ENCODE peak calls at places on chromosome 5, in six cellular contexts. M is choroid plexus epithelial cell, J is fibroblast of pulmonary artery, P is psoas muscle, N is BJ, Q is fibroblast of the aortic adventitia. X is an unnamed sample.

GRCh38 chr5:150945947-150946346 is 41.2 kb upstream of the ZNF300 start:
- DNase-seq in N (no peak), Q (peak), P (no peak), M (peak), J (peak), X (no peak)

GRCh38 chr5:167916706-167917105 is 374.7 kb upstream of the WWC1 start:
- DNase-seq in P (no peak), J (peak), N (no peak), Q (no peak), M (peak), X (no peak)

GRCh38 chr5:169702726-169703481 is 65.8 kb downstream of the DOCK2 start:
- DNase-seq in N (no peak), P (no peak), J (no peak), Q (peak), M (peak), X (peak)

GRCh38 chr5:35285011-35285410 is 54.7 kb upstream of the PRLR start:
- DNase-seq in Q (no peak), N (peak), M (peak), J (peak), P (no peak), X (no peak)

GRCh38 chr5:106292654-106293053 is 1378.1 kb downstream of the EFNA5 start:
- DNase-seq in Q (peak), J (no peak), N (no peak), P (no peak), M (peak), X (no peak)

GRCh38 chr5:171955761-171956160 is 50.7 kb downstream of the FBXW11 start:
- DNase-seq in P (no peak), M (no peak), J (no peak), N (no peak), Q (no peak), X (no peak)

GRCh38 chr5:53109436-53110127 is at the start of gene MOCS2:
- DNase-seq in Q (peak), P (peak), J (peak), N (peak), M (peak), X (peak)

GRCh38 chr5:134007581-134008256 is 2.9 kb upstream of the VDAC1 start:
- DNase-seq in J (no peak), M (peak), P (no peak), Q (no peak), N (no peak), X (no peak)

GRCh38 chr5:2534970-2535369 is 216.5 kb downstream of the IRX2 start:
- DNase-seq in Q (no peak), N (no peak), M (no peak), J (no peak), P (no peak), X (no peak)

GRCh38 chr5:176553260-176554085 is 4.3 kb downstream of the CDHR2 start:
- DNase-seq in N (no peak), P (no peak), Q (no peak), M (no peak), J (no peak), X (no peak)

GRCh38 chr5:158922816-158923215 is 176.9 kb downstream of the EBF1 start:
- DNase-seq in P (no peak), N (no peak), J (no peak), Q (no peak), M (no peak), X (no peak)

GRCh38 chr5:51882647-51883046 is 499.4 kb downstream of the ISL1 start:
- DNase-seq in J (no peak), Q (no peak), M (no peak), P (no peak), N (no peak), X (no peak)

GRCh38 chr5:142432961-142433360 is 108.1 kb upstream of the SPRY4 start:
- DNase-seq in Q (no peak), P (no peak), J (no peak), N (no peak), M (no peak), X (no peak)

GRCh38 chr5:27020965-27021364 is 17.4 kb downstream of the CDH9 start:
- DNase-seq in J (peak), M (peak), P (no peak), N (no peak), Q (peak), X (no peak)

GRCh38 chr5:43646997-43647396 is 44.0 kb downstream of the NNT start:
- DNase-seq in Q (peak), P (no peak), M (peak), J (peak), N (no peak), X (no peak)
- TF ChIP-seq CTCF in Q (peak), P (no peak), M (no peak), J (peak), N (peak), X (peak)

GRCh38 chr5:160397492-160397891 is 2.4 kb downstream of the FAM200C start:
- DNase-seq in N (no peak), J (no peak), M (no peak), P (no peak), Q (no peak), X (no peak)

GRCh38 chr5:160399402-160400353 is at the start of gene FAM200C:
- DNase-seq in M (peak), Q (peak), N (peak), J (peak), P (peak), X (peak)

GRCh38 chr5:160395111-160395510 is 4.7 kb downstream of the FAM200C start:
- DNase-seq in J (no peak), Q (no peak), M (no peak), P (no peak), N (no peak), X (no peak)

DNA sequence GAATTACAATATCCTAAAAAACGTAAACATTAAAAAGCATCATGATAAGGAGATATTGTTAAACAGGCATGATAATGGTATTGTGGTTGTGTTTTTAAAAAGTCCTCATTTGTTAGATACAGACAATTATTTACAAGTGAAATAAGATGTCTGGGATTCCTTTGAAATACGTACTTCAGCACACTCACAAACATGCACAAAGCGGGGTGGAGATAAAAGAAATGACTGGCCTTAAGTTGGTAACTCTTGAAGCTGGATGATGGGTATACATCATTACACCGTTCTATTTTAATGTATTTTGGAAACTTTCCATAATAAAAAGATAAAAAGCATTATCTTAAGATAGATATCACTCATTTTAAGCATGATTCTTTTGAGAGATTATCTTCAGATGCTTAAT is 1.0 kb downstream of the FAM200C start:
- DNase-seq in N (no peak), M (peak), Q (peak), J (peak), P (no peak), X (no peak)
- H3K4me3 ChIP-seq in N (peak), M (peak), Q (peak), J (peak), P (peak), X (no peak)

DNA sequence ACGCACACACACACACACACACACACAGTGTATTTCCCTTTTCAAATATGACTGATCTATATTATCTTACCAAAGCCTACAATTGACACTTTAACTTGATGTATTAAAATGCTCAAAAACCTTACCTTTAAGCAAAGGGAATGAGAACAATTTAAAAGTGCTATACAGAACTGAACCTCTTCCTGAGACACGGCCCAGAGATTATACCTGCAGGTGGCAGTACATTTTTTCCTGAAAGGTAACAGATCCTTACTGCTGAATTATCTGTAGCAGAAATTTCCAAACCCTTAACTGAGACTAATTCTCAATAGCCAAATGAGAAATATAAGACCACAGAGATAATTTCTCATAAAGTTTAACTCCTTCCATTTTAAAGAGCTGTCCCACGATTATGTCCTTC is 91.1 kb downstream of the MYO10 start:
- DNase-seq in N (no peak), M (no peak), Q (no peak), P (no peak), J (no peak), X (no peak)
- TF ChIP-seq CTCF in N (no peak), M (no peak), Q (no peak), P (no peak), J (no peak), X (no peak)

DNA sequence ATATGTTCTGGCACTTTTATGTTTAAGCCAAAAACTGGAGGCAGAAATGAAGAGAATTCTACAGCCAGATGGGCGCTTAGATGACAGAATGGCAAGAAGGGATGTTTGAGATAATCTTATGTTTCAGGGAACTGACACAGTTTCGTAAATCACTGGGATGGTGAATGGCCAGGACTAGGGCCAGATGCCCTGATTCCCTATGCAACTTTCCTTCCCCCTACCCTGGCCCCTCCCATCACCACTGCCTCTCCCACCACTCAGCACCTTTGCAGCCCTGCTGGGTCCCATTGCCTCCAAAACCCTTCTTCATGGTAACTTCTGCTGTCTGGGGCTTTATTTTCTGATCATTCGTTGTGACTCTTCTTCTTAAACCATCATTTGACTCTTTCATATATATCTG is 111.8 kb downstream of the EFNA5 start:
- DNase-seq in M (no peak), J (no peak), N (no peak), P (no peak), Q (no peak), X (no peak)
- H3K4me3 ChIP-seq in M (no peak), J (no peak), N (no peak), P (no peak), Q (no peak), X (no peak)